ENCODE peak calls at places on chromosomes 2 and 18, in six cellular contexts. J is EH; H is T47D; G is activated CD4-positive, CD25-positive, alpha-beta regulatory T cell; L is occipital lobe; Z is GM20000. V is an unnamed sample.

GRCh38 chr2:10549196-10549595 is 101.1 kb upstream of the ODC1 start:
- DNase-seq in H (no peak), J (no peak), L (no peak), Z (no peak), G (no peak), V (no peak)

GRCh38 chr2:74391209-74391579 is 11.1 kb upstream of the DCTN1 start:
- DNase-seq in H (no peak), G (no peak), J (peak), Z (no peak), L (no peak), V (no peak)

GRCh38 chr2:109353806-109354745 is 225.1 kb downstream of the SH3RF3 start:
- DNase-seq in L (no peak), H (no peak), G (no peak), J (no peak), Z (no peak), V (no peak)

GRCh38 chr18:23231340-23232021 is 96.2 kb downstream of the CABLES1 start:
- DNase-seq in H (no peak), L (peak), Z (peak), J (peak), G (peak), V (peak)

GRCh38 chr2:68942827-68943226 is 9.9 kb downstream of the GKN2 start:
- DNase-seq in L (no peak), G (no peak), J (no peak), H (no peak), Z (no peak), V (no peak)

GRCh38 chr2:171482308-171482707 is 40.0 kb upstream of the CYBRD1 start:
- DNase-seq in H (no peak), Z (no peak), G (no peak), L (no peak), J (peak), V (no peak)

GRCh38 chr2:69977208-69977607 is 15.8 kb upstream of the ASPRV1 start:
- DNase-seq in H (no peak), L (no peak), J (no peak), G (no peak), Z (no peak), V (no peak)

GRCh38 chr2:196798980-196799379 is 503 bp downstream of the GTF3C3 start:
- DNase-seq in H (no peak), G (no peak), Z (peak), L (no peak), J (peak), V (no peak)

GRCh38 chr2:174682578-174683391 is 81.5 kb downstream of the CHRNA1 start:
- DNase-seq in Z (peak), G (peak), L (peak), H (no peak), J (peak), V (peak)

GRCh38 chr18:45044787-45045186 is 364.1 kb downstream of the SETBP1 start:
- DNase-seq in G (no peak), Z (no peak), J (no peak), L (no peak), H (no peak), V (no peak)

GRCh38 chr2:152390837-152391236 is 55.9 kb downstream of the FMNL2 start:
- DNase-seq in Z (no peak), J (no peak), L (no peak), H (no peak), G (no peak), V (no peak)

GRCh38 chr2:239291505-239292350 is 109.1 kb downstream of the HDAC4 start:
- DNase-seq in Z (no peak), G (no peak), H (no peak), J (no peak), L (no peak), V (no peak)

GRCh38 chr2:226893206-226893605 is 57.4 kb downstream of the RHBDD1 start:
- DNase-seq in L (no peak), G (no peak), J (peak), H (no peak), Z (no peak), V (no peak)

GRCh38 chr2:188181884-188182283 is 109.8 kb upstream of the GULP1 start:
- DNase-seq in H (no peak), J (no peak), L (no peak), Z (no peak), G (no peak), V (no peak)

GRCh38 chr2:12047761-12048160 is 301.3 kb downstream of the LPIN1 start:
- DNase-seq in J (no peak), L (no peak), G (no peak), Z (no peak), H (no peak), V (no peak)

GRCh38 chr2:72788756-72789155 is 37.1 kb downstream of the EXOC6B start:
- DNase-seq in L (no peak), J (peak), G (no peak), Z (no peak), H (no peak), V (no peak)

GRCh38 chr2:195782156-195782555 is 125.1 kb downstream of the SLC39A10 start:
- DNase-seq in J (peak), G (no peak), L (no peak), H (no peak), Z (no peak), V (no peak)

GRCh38 chr18:62018034-62018760 is 125.4 kb upstream of the RNF152 start:
- DNase-seq in H (no peak), G (no peak), J (peak), L (no peak), Z (no peak), V (no peak)